ENCODE peak calls at places on chromosomes 5 and 9, in four cellular contexts. B is IMR-90, O is H9, P is H1. E is an unnamed sample.

GRCh38 chr9:91116711-91117110 is 245.0 kb downstream of the AUH start:
- DNase-seq in B (no peak), O (no peak), P (no peak), E (no peak)

GRCh38 chr9:113988385-113988784 is 89.7 kb downstream of the AMBP start:
- DNase-seq in B (no peak), O (no peak), P (no peak), E (no peak)

GRCh38 chr9:133716564-133717112 is 21.5 kb downstream of the SARDH start:
- DNase-seq in B (no peak), O (peak; percentile 20), P (no peak), E (no peak)

GRCh38 chr5:106545325-106545724 is 1125.4 kb downstream of the EFNA5 start:
- DNase-seq in B (no peak), O (no peak), P (no peak), E (no peak)

GRCh38 chr5:84213212-84213611 is 171.5 kb downstream of the EDIL3 start:
- DNase-seq in B (no peak), O (no peak), P (no peak), E (no peak)

GRCh38 chr9:18353473-18353872 is 120.5 kb upstream of the ADAMTSL1 start:
- DNase-seq in B (no peak), O (no peak), P (no peak), E (no peak)

GRCh38 chr5:158725223-158725825 is 374.4 kb downstream of the EBF1 start:
- DNase-seq in B (no peak), O (no peak), P (no peak), E (no peak)

GRCh38 chr5:103446813-103447212 is 115.8 kb downstream of the NUDT12 start:
- DNase-seq in B (peak; percentile 61), O (no peak), P (no peak), E (no peak)

GRCh38 chr5:73440262-73440661 is 8.3 kb downstream of the FOXD1 start:
- DNase-seq in B (no peak), O (no peak), P (no peak), E (no peak)
- H3K9ac ChIP-seq in B (no peak overlapping the region), O (no peak overlapping the region), P (no peak overlapping the region), E (no peak overlapping the region)

GRCh38 chr9:124441291-124441690 is 9.0 kb upstream of the ADGRD2 start:
- DNase-seq in B (no peak), O (no peak), P (no peak), E (no peak)
- H3K56ac ChIP-seq in B (no peak overlapping the region), O (no peak overlapping the region), P (no peak overlapping the region), E (no peak overlapping the region)

DNA sequence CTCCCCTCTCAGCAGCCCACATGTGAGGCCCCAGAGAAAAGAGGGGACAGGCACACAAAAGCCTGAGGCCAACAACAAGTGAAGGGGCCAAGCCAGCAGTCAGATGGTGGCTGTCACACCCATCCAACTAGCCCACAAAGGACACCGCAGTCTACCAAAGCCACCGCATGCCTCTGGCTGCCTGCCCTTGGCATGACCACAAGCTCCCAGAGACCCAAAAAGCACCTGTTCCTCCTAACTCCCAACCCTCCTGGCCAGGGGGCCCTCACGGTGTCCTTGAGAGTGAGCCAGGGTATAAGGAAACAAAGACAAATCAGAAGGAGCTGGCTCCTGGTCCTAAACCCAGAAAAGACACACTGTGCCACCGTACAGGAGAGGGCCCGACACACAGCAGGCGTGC is 77.8 kb upstream of the LRRTM2 start:
- DNase-seq in B (no peak), O (no peak), P (no peak), E (no peak)
- H3K9ac ChIP-seq in B (no peak overlapping the region), O (no peak overlapping the region), P (no peak overlapping the region), E (no peak overlapping the region)

DNA sequence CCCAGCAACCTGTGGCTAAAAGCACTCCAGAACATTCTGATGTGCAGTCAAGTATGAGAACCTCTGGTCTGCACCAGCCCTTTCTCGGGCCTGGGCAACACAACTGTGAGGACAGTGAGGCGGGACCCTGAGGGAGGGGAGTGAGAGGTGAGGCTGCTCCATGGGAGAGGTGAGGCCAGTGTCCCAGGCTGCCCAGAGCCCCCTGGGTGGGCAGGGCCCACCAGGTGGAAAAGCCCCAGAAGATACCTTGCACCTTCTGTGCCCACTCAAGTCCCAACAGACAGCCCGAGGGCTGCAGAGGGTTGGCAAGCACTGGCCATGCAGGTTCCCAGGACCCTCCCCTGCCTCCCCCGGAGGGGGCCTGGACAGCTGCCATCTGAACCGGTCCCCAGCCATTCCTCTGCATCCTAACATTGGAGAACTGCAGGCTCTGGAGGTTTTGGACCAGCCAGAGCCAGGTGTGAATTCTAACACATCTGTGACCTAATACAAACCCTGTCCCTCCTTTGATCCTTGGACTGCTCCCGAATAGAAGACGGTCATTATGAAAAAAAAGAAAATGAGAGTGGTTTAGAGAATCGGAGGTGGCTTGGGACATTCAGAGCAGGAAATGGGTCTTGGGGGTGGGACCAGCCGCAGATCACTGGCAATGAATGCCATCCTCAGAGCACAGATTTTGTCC is 57.0 kb downstream of the DUSP1 start:
- DNase-seq in B (no peak), O (no peak), P (no peak), E (no peak)
- H3K56ac ChIP-seq in B (no peak overlapping the region), O (no peak overlapping the region), P (no peak overlapping the region), E (no peak overlapping the region)

GRCh38 chr5:178590924-178591423 is 781 bp upstream of the COL23A1 start:
- DNase-seq in B (peak; percentile 4), O (no peak), P (no peak), E (no peak)

GRCh38 chr5:178590141-178590923 is at the start of gene COL23A1:
- DNase-seq in B (peak; percentile 43), O (peak; percentile 77), P (no peak), E (peak; percentile 82)

GRCh38 chr5:178589180-178590140 is 733 bp downstream of the COL23A1 start:
- DNase-seq in B (peak; percentile 11), O (peak; percentile 45), P (no peak), E (peak; percentile 65)

GRCh38 chr5:178587793-178588611 is 2.2 kb downstream of the COL23A1 start:
- DNase-seq in B (no peak), O (no peak), P (no peak), E (peak; percentile 35)

DNA sequence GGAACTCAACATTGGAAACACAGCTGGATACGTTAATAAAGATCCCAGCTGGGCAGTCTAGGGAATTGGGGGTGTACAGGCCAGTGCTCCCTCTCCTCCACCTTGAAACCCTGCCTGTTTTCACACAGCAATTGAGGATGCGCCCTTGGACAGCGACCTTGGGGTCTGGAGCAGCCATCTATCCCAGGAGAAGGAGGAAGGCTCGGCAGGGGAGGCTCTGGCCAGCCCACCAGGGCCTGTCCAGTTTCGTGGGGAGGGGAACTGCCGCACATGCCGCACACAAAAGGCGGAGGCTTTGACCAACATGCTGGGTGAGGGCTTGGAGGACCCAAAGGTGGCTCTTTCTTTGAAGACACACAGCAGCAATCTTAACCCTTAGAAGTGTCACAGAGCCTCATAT is 1.4 kb downstream of the COL23A1 start:
- DNase-seq in B (no peak), O (no peak), P (no peak), E (no peak)
- H3K9ac ChIP-seq in B (no peak overlapping the region), O (no peak overlapping the region), P (no peak overlapping the region), E (peak overlapping the region; percentile 85)

DNA sequence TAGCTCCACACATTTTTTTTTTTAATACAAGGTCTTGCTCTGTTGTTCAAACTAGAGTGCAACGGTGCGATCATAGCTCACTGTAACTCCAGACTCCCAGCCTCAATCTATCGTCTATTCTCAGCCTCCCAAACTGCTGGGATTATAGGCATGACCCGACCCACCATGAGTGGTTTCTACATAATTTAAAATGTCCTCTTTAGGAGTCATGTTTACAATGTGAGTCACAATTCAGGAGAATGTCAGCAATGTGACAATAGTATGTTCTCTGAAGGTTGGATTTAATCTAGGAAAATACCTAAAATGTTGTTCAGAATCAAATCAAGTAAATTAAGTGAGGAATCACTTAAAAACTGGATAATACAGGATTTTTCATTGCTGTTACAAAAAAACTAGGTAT is 29.8 kb upstream of the ELAVL2 start:
- DNase-seq in B (no peak), O (no peak), P (no peak), E (peak; percentile 14)
- H3K56ac ChIP-seq in B (no peak overlapping the region), O (no peak overlapping the region), P (no peak overlapping the region), E (no peak overlapping the region)

GRCh38 chr9:127846451-127847154 is 7.9 kb downstream of the ENG start:
- DNase-seq in B (no peak), O (no peak), P (no peak), E (no peak)
- H3K9ac ChIP-seq in B (no peak overlapping the region), O (no peak overlapping the region), P (no peak overlapping the region), E (no peak overlapping the region)

GRCh38 chr5:148559461-148559860 is 94.9 kb downstream of the HTR4 start:
- DNase-seq in B (no peak), O (no peak), P (no peak), E (no peak)
- H3K56ac ChIP-seq in B (no peak overlapping the region), O (no peak overlapping the region), P (no peak overlapping the region), E (no peak overlapping the region)